ENCODE peak calls at places on chromosomes 5 and 9, in four cellular contexts. One of them, this sample, is unnamed.

GRCh38 chr5:43874772-43875171 is 271.8 kb downstream of the NNT start:
- DNase-seq in mesendoderm: peak
- DNase-seq in breast epithelium: no peak
- DNase-seq in adipocyte: no peak
- DNase-seq in this sample: no peak

GRCh38 chr5:10573487-10574145 is 9.7 kb downstream of the ANKRD33B start:
- DNase-seq in breast epithelium: no peak
- DNase-seq in mesendoderm: no peak
- DNase-seq in adipocyte: no peak
- DNase-seq in this sample: no peak

GRCh38 chr9:83198336-83198735 is 135.4 kb upstream of the RASEF start:
- DNase-seq in adipocyte: no peak
- DNase-seq in breast epithelium: no peak
- DNase-seq in mesendoderm: no peak
- DNase-seq in this sample: no peak

GRCh38 chr5:35647128-35647527 is 29.5 kb downstream of the SPEF2 start:
- DNase-seq in breast epithelium: no peak
- DNase-seq in mesendoderm: no peak
- DNase-seq in adipocyte: no peak
- DNase-seq in this sample: no peak

GRCh38 chr9:137785704-137786161 is 91.8 kb upstream of the CACNA1B start:
- DNase-seq in mesendoderm: peak
- DNase-seq in breast epithelium: no peak
- DNase-seq in adipocyte: no peak
- DNase-seq in this sample: peak

GRCh38 chr5:176734756-176735342 is 75.5 kb upstream of the UNC5A start:
- DNase-seq in breast epithelium: peak
- DNase-seq in mesendoderm: no peak
- DNase-seq in adipocyte: no peak
- DNase-seq in this sample: no peak

GRCh38 chr5:151721812-151722391 is 35.2 kb upstream of the SPARC start:
- DNase-seq in adipocyte: no peak
- DNase-seq in mesendoderm: no peak
- DNase-seq in breast epithelium: no peak
- DNase-seq in this sample: no peak

GRCh38 chr9:8845376-8845775 is 1045.8 kb upstream of the DMAC1 start:
- DNase-seq in breast epithelium: no peak
- DNase-seq in adipocyte: no peak
- DNase-seq in mesendoderm: no peak
- DNase-seq in this sample: no peak

GRCh38 chr9:34744295-34745221 is 34.6 kb upstream of the CCL21 start:
- DNase-seq in breast epithelium: no peak
- DNase-seq in adipocyte: peak
- DNase-seq in mesendoderm: peak
- DNase-seq in this sample: peak

GRCh38 chr9:81622471-81623245 is 66.7 kb downstream of the TLE1 start:
- DNase-seq in mesendoderm: no peak
- DNase-seq in adipocyte: no peak
- DNase-seq in breast epithelium: no peak
- DNase-seq in this sample: no peak

GRCh38 chr9:34163439-34163838 is 15.4 kb upstream of the UBAP1 start:
- DNase-seq in mesendoderm: no peak
- DNase-seq in adipocyte: peak
- DNase-seq in breast epithelium: no peak
- DNase-seq in this sample: peak

GRCh38 chr9:125444956-125445506 is 183.4 kb downstream of the GAPVD1 start:
- DNase-seq in breast epithelium: no peak
- DNase-seq in mesendoderm: no peak
- DNase-seq in adipocyte: no peak
- DNase-seq in this sample: no peak

GRCh38 chr9:125443367-125443766 is 181.7 kb downstream of the GAPVD1 start:
- DNase-seq in mesendoderm: no peak
- DNase-seq in breast epithelium: no peak
- DNase-seq in adipocyte: no peak
- DNase-seq in this sample: no peak

GRCh38 chr9:125444166-125444565 is 182.5 kb downstream of the GAPVD1 start:
- DNase-seq in mesendoderm: no peak
- DNase-seq in breast epithelium: no peak
- DNase-seq in adipocyte: no peak
- DNase-seq in this sample: no peak

GRCh38 chr9:125447202-125447802 is 185.7 kb downstream of the GAPVD1 start:
- DNase-seq in adipocyte: no peak
- DNase-seq in breast epithelium: no peak
- DNase-seq in mesendoderm: no peak
- DNase-seq in this sample: no peak

DNA sequence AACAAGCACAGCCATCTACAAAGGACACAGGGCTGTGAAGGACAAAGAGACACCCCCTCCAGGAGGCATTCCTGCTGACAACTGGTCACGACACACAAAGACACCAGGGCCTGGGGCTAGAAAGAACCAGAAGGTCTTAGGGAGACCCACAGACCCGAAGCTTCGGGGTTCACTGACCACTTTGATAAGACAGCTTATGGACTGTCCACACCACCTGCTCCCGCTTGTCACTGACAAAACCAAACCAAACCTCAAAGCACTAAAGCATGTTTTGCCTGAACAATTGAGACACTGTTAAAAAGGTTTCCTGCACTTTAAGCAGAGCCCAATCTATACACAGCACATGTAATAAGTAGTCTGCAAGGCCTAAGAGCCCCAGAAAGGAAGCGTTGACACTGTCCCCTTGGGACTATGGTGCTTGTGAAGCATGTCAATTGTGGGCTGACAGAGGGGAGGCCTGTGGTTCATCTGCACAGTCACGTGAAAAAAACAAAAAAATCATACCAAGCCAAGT is 185.0 kb downstream of the GAPVD1 start:
- DNase-seq in breast epithelium: no peak
- DNase-seq in adipocyte: no peak
- DNase-seq in mesendoderm: peak
- DNase-seq in this sample: no peak
- H3K4me3 ChIP-seq in breast epithelium: no peak
- H3K4me3 ChIP-seq in adipocyte: no peak
- H3K4me3 ChIP-seq in mesendoderm: no peak
- H3K4me3 ChIP-seq in this sample: no peak

GRCh38 chr9:78691531-78691930 is 394.6 kb downstream of the PSAT1 start:
- DNase-seq in breast epithelium: no peak
- DNase-seq in adipocyte: no peak
- DNase-seq in mesendoderm: no peak
- DNase-seq in this sample: no peak

GRCh38 chr9:78697653-78698052 is 400.7 kb downstream of the PSAT1 start:
- DNase-seq in breast epithelium: no peak
- DNase-seq in mesendoderm: no peak
- DNase-seq in adipocyte: peak
- DNase-seq in this sample: no peak

GRCh38 chr9:78694950-78695349 is 398.0 kb downstream of the PSAT1 start:
- DNase-seq in breast epithelium: no peak
- DNase-seq in mesendoderm: no peak
- DNase-seq in adipocyte: no peak
- DNase-seq in this sample: no peak

GRCh38 chr9:78692871-78693270 is 395.9 kb downstream of the PSAT1 start:
- DNase-seq in breast epithelium: no peak
- DNase-seq in adipocyte: no peak
- DNase-seq in mesendoderm: peak
- DNase-seq in this sample: no peak

GRCh38 chr9:78695521-78695920 is 398.6 kb downstream of the PSAT1 start:
- DNase-seq in mesendoderm: no peak
- DNase-seq in breast epithelium: no peak
- DNase-seq in adipocyte: no peak
- DNase-seq in this sample: no peak
- H3K4me3 ChIP-seq in mesendoderm: no peak
- H3K4me3 ChIP-seq in breast epithelium: no peak
- H3K4me3 ChIP-seq in adipocyte: no peak
- H3K4me3 ChIP-seq in this sample: no peak

DNA sequence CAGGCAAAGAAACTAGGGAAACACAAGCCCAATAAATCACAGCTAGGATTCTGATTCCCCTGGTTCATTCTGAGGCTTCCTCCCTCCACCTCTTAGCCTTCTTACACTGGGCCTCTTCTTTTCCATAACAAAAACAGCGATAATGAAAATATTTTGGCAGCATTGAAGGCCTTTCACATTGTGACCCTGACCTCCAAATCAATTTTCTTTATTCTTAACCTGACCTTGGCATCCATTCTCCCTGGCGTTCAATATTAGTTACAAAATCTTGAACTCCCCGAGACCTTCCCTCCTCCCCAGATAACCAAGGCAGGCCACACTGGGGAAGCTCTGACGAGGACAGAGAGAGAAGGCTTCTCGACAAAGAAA is 399.9 kb downstream of the ZSWIM6 start:
- DNase-seq in breast epithelium: no peak
- DNase-seq in adipocyte: no peak
- DNase-seq in mesendoderm: peak
- DNase-seq in this sample: no peak
- H3K4me3 ChIP-seq in breast epithelium: no peak
- H3K4me3 ChIP-seq in adipocyte: peak
- H3K4me3 ChIP-seq in mesendoderm: no peak
- H3K4me3 ChIP-seq in this sample: no peak

DNA sequence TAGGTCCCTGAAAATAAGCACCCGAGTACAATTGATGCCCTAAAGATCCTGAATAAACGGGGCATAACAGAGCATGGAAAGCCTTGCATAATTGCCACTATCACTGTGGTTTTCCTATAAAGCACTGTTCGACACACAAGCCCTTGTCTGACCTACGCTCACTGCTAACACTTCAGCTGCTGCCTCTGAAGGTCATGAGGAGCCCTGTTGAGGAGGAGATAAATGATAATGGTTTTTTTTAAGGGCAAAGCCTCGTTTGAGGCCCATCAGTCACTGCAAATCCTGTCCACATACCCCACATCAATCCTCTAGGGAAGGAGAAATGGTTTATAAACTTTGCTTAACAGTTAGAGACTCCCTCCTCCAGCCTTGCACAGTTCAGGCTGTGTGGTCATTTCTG is 35.1 kb downstream of the GABBR2 start:
- DNase-seq in mesendoderm: no peak
- DNase-seq in breast epithelium: no peak
- DNase-seq in adipocyte: no peak
- DNase-seq in this sample: no peak
- H3K4me3 ChIP-seq in mesendoderm: no peak
- H3K4me3 ChIP-seq in breast epithelium: no peak
- H3K4me3 ChIP-seq in adipocyte: no peak
- H3K4me3 ChIP-seq in this sample: no peak

DNA sequence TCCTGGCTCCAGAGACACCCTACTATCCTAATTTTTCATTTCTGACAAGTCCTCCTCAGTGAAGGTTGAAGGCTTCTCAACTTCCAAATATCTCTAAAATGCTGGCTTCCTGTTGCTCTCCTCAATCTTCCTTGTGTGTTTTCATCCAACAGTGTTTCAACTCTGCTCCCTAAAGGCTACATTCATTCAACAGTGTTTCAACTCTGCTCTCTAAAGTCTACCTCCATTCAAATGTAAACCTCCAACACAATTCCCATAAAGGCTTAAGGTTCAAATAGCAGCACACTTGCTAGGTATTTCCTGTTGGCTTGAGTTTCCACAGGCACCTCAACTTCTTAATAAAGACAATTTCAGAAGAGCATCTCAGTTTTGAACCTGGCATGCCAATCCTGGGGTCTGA is 164.8 kb downstream of the HINT1 start:
- DNase-seq in adipocyte: no peak
- DNase-seq in mesendoderm: no peak
- DNase-seq in breast epithelium: no peak
- DNase-seq in this sample: no peak
- H3K4me3 ChIP-seq in adipocyte: no peak
- H3K4me3 ChIP-seq in mesendoderm: no peak
- H3K4me3 ChIP-seq in breast epithelium: no peak
- H3K4me3 ChIP-seq in this sample: no peak

GRCh38 chr5:169979871-169980270 is 424 bp downstream of the INSYN2B start:
- DNase-seq in adipocyte: peak
- DNase-seq in breast epithelium: no peak
- DNase-seq in mesendoderm: peak
- DNase-seq in this sample: no peak

GRCh38 chr5:169978744-169979143 is 1.6 kb downstream of the INSYN2B start:
- DNase-seq in mesendoderm: no peak
- DNase-seq in adipocyte: no peak
- DNase-seq in breast epithelium: no peak
- DNase-seq in this sample: no peak

GRCh38 chr5:169980418-169981053 is at the start of gene INSYN2B:
- DNase-seq in breast epithelium: peak
- DNase-seq in adipocyte: peak
- DNase-seq in mesendoderm: peak
- DNase-seq in this sample: peak
- H3K4me3 ChIP-seq in breast epithelium: peak
- H3K4me3 ChIP-seq in adipocyte: peak
- H3K4me3 ChIP-seq in mesendoderm: peak
- H3K4me3 ChIP-seq in this sample: peak

DNA sequence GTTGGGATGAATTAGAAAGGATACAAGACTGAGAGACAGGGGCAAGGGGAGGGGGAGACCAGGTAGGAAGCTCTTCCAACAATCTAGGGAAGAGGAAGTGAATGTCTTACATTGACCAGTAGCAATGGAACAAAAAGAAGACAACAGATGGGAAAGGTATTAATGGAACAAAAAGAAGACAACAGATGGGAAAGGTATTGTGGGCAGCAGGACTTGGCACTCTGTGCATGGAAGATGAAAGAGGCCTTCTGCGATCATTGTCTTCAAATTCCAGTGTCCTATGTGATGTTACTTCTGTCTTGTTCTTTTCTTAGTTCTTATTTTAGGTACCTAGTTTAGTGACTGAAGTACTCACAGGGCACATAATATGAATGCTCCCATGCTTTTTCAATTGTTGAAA is 161.8 kb downstream of the PALM2AKAP2 start:
- DNase-seq in breast epithelium: no peak
- DNase-seq in mesendoderm: no peak
- DNase-seq in adipocyte: no peak
- DNase-seq in this sample: no peak
- H3K4me3 ChIP-seq in breast epithelium: no peak
- H3K4me3 ChIP-seq in mesendoderm: no peak
- H3K4me3 ChIP-seq in adipocyte: no peak
- H3K4me3 ChIP-seq in this sample: no peak

This sample was measured in fibroblast of villous mesenchyme.